ENCODE peak calls at places on chromosomes 13 and 19, in six cellular contexts. M is T-helper 17 cell, Q is COLO829, I is foreskin fibroblast, T is GOT3, Z is tibial artery. E is an unnamed sample.

GRCh38 chr19:40035996-40036395 is 20.0 kb downstream of the ZNF780B start:
- DNase-seq in M (no peak), Q (no peak), I (no peak), T (no peak), Z (no peak), E (no peak)

GRCh38 chr19:46839752-46840151 is 10.9 kb downstream of the AP2S1 start:
- DNase-seq in M (no peak), Q (no peak), I (peak), T (no peak), Z (no peak), E (no peak)

GRCh38 chr19:55472463-55472862 is 4.0 kb upstream of the ZNF628 start:
- DNase-seq in M (no peak), Q (no peak), I (peak), T (no peak), Z (no peak), E (peak)

GRCh38 chr13:75258159-75258782 is 223.7 kb downstream of the TBC1D4 start:
- DNase-seq in M (no peak), Q (peak), I (peak), T (no peak), Z (no peak), E (no peak)

GRCh38 chr19:18009412-18010066 is 1.6 kb downstream of the ARRDC2 start:
- DNase-seq in M (no peak), Q (no peak), I (no peak), T (no peak), Z (no peak), E (peak)

GRCh38 chr19:18418725-18419194 is 438 bp upstream of the SSBP4 start:
- DNase-seq in M (peak), Q (no peak), I (peak), T (no peak), Z (peak), E (no peak)

GRCh38 chr13:59332966-59333365 is 830.8 kb downstream of the DIAPH3 start:
- DNase-seq in M (no peak), Q (no peak), I (no peak), T (no peak), Z (no peak), E (no peak)

GRCh38 chr19:1521636-1522035 is 2.2 kb upstream of the PLK5 start:
- DNase-seq in M (no peak), Q (no peak), I (peak), T (no peak), Z (no peak), E (no peak)

GRCh38 chr13:51518847-51519246 is 65.4 kb upstream of the WDFY2 start:
- DNase-seq in M (no peak), Q (no peak), I (peak), T (no peak), Z (no peak), E (peak)

GRCh38 chr13:83065136-83065535 is 817.1 kb downstream of the SLITRK1 start:
- DNase-seq in M (no peak), Q (no peak), I (peak), T (no peak), Z (peak), E (no peak)

GRCh38 chr13:88142653-88143052 is 471.5 kb downstream of the SLITRK5 start:
- DNase-seq in M (no peak), Q (no peak), I (no peak), T (no peak), Z (no peak), E (no peak)

GRCh38 chr13:29746167-29746677 is 104.2 kb downstream of the UBL3 start:
- DNase-seq in M (no peak), Q (no peak), I (no peak), T (no peak), Z (no peak), E (no peak)

GRCh38 chr13:75425216-75426009 is 56.6 kb downstream of the TBC1D4 start:
- DNase-seq in M (no peak), Q (no peak), I (no peak), T (no peak), Z (no peak), E (no peak)

GRCh38 chr13:114111577-114111976 is 20.8 kb downstream of the RASA3 start:
- DNase-seq in M (peak), Q (no peak), I (peak), T (no peak), Z (peak), E (no peak)

GRCh38 chr13:23979361-23980159 is 82.3 kb upstream of the C1QTNF9B start:
- DNase-seq in M (peak), Q (peak), I (peak), T (peak), Z (peak), E (peak)

GRCh38 chr13:95784161-95784880 is 107.4 kb downstream of the DNAJC3 start:
- DNase-seq in M (no peak), Q (peak), I (peak), T (no peak), Z (no peak), E (peak)

GRCh38 chr19:31905980-31906948 is 439.1 kb upstream of the ZNF507 start:
- DNase-seq in M (no peak), Q (no peak), I (no peak), T (no peak), Z (no peak), E (no peak)

GRCh38 chr13:99892866-99893504 is 78.6 kb downstream of the ZIC5 start:
- DNase-seq in M (no peak), Q (no peak), I (no peak), T (no peak), Z (no peak), E (no peak)

GRCh38 chr19:4589579-4590410 is 30.3 kb upstream of the SEMA6B start:
- DNase-seq in M (no peak), Q (no peak), I (no peak), T (no peak), Z (no peak), E (no peak)

GRCh38 chr19:1864480-1865171 is 1.2 kb upstream of the KLF16 start:
- DNase-seq in M (no peak), Q (no peak), I (peak), T (no peak), Z (peak), E (peak)

GRCh38 chr13:105545811-105546210 is 989.7 kb downstream of the EFNB2 start:
- DNase-seq in M (no peak), Q (no peak), I (no peak), T (no peak), Z (no peak), E (no peak)

GRCh38 chr19:48975947-48976847 is 11.1 kb downstream of the FTL start:
- DNase-seq in M (no peak), Q (no peak), I (peak), T (no peak), Z (no peak), E (no peak)

GRCh38 chr19:17602217-17602616 is 46.8 kb downstream of the COLGALT1 start:
- DNase-seq in M (no peak), Q (no peak), I (no peak), T (no peak), Z (no peak), E (no peak)

GRCh38 chr19:53977991-53978731 is 13.3 kb upstream of the CACNG6 start:
- DNase-seq in M (no peak), Q (peak), I (peak), T (peak), Z (peak), E (peak)

GRCh38 chr13:29754486-29754806 is 96.0 kb downstream of the UBL3 start:
- DNase-seq in M (no peak), Q (peak), I (peak), T (no peak), Z (no peak), E (no peak)

GRCh38 chr19:10105241-10106099 is 692 bp upstream of the PPAN start:
- DNase-seq in M (peak), Q (no peak), I (no peak), T (no peak), Z (no peak), E (no peak)

GRCh38 chr13:43725460-43725859 is 61.3 kb downstream of the ENOX1 start:
- DNase-seq in M (no peak), Q (no peak), I (peak), T (no peak), Z (no peak), E (no peak)